ENCODE peak calls at places on chromosome 15, in nine cellular contexts. One of them, this sample, is unnamed.

GRCh38 chr15:88860212-88860611 is 35.1 kb downstream of the HAPLN3 start:
- DNase-seq in mesenchymal stem cell: no peak
- DNase-seq in SK-N-SH: no peak
- DNase-seq in mesendoderm: no peak
- DNase-seq in brain microvascular endothelial cell: no peak
- DNase-seq in upper lobe of right lung: no peak
- DNase-seq in endodermal cell: no peak
- DNase-seq in neuronal stem cell: no peak
- DNase-seq in Peyer's patch: no peak
- DNase-seq in this sample: no peak

GRCh38 chr15:59133921-59134427 is 29.0 kb downstream of the CCNB2 start:
- DNase-seq in endodermal cell: no peak
- DNase-seq in mesendoderm: no peak
- DNase-seq in SK-N-SH: no peak
- DNase-seq in upper lobe of right lung: no peak
- DNase-seq in brain microvascular endothelial cell: no peak
- DNase-seq in neuronal stem cell: no peak
- DNase-seq in mesenchymal stem cell: no peak
- DNase-seq in Peyer's patch: no peak
- DNase-seq in this sample: no peak

GRCh38 chr15:52124270-52124878 is 11.8 kb upstream of the BCL2L10 start:
- DNase-seq in neuronal stem cell: no peak
- DNase-seq in brain microvascular endothelial cell: peak; percentile 55
- DNase-seq in mesenchymal stem cell: peak; percentile 71
- DNase-seq in upper lobe of right lung: no peak
- DNase-seq in Peyer's patch: no peak
- DNase-seq in mesendoderm: peak; percentile 66
- DNase-seq in SK-N-SH: no peak
- DNase-seq in endodermal cell: no peak
- DNase-seq in this sample: no peak

GRCh38 chr15:37133619-37134018 is 33.3 kb upstream of the MEIS2 start:
- DNase-seq in Peyer's patch: no peak
- DNase-seq in neuronal stem cell: no peak
- DNase-seq in mesendoderm: no peak
- DNase-seq in upper lobe of right lung: no peak
- DNase-seq in endodermal cell: no peak
- DNase-seq in SK-N-SH: no peak
- DNase-seq in mesenchymal stem cell: peak; percentile 52
- DNase-seq in brain microvascular endothelial cell: no peak
- DNase-seq in this sample: no peak

GRCh38 chr15:63506537-63507035 is 2.2 kb downstream of the USP3 start:
- DNase-seq in SK-N-SH: no peak
- DNase-seq in mesenchymal stem cell: peak; percentile 44
- DNase-seq in upper lobe of right lung: no peak
- DNase-seq in brain microvascular endothelial cell: no peak
- DNase-seq in neuronal stem cell: no peak
- DNase-seq in mesendoderm: no peak
- DNase-seq in Peyer's patch: no peak
- DNase-seq in endodermal cell: no peak
- DNase-seq in this sample: no peak

GRCh38 chr15:51121631-51122225 is 27.0 kb upstream of the TNFAIP8L3 start:
- DNase-seq in SK-N-SH: no peak
- DNase-seq in mesendoderm: no peak
- DNase-seq in neuronal stem cell: no peak
- DNase-seq in Peyer's patch: no peak
- DNase-seq in endodermal cell: no peak
- DNase-seq in brain microvascular endothelial cell: no peak
- DNase-seq in mesenchymal stem cell: no peak
- DNase-seq in upper lobe of right lung: no peak
- DNase-seq in this sample: no peak

GRCh38 chr15:25775317-25775912 is 87.7 kb downstream of the ATP10A start:
- DNase-seq in endodermal cell: peak; percentile 73
- DNase-seq in brain microvascular endothelial cell: peak; percentile 60
- DNase-seq in upper lobe of right lung: no peak
- DNase-seq in neuronal stem cell: no peak
- DNase-seq in mesendoderm: peak; percentile 80
- DNase-seq in SK-N-SH: no peak
- DNase-seq in mesenchymal stem cell: peak; percentile 16
- DNase-seq in Peyer's patch: no peak
- DNase-seq in this sample: no peak

GRCh38 chr15:77966540-77967290 is 110.8 kb downstream of the TBC1D2B start:
- DNase-seq in upper lobe of right lung: peak; percentile 62
- DNase-seq in mesenchymal stem cell: peak; percentile 62
- DNase-seq in SK-N-SH: peak; percentile 78
- DNase-seq in mesendoderm: peak; percentile 63
- DNase-seq in neuronal stem cell: no peak
- DNase-seq in brain microvascular endothelial cell: peak; percentile 38
- DNase-seq in Peyer's patch: peak; percentile 35
- DNase-seq in endodermal cell: peak; percentile 80
- DNase-seq in this sample: no peak

GRCh38 chr15:60914360-60914759 is 314.7 kb downstream of the RORA start:
- DNase-seq in SK-N-SH: no peak
- DNase-seq in upper lobe of right lung: no peak
- DNase-seq in brain microvascular endothelial cell: no peak
- DNase-seq in Peyer's patch: no peak
- DNase-seq in endodermal cell: no peak
- DNase-seq in neuronal stem cell: no peak
- DNase-seq in mesenchymal stem cell: no peak
- DNase-seq in mesendoderm: no peak
- DNase-seq in this sample: no peak

GRCh38 chr15:66743703-66744536 is 41.9 kb downstream of the SMAD6 start:
- DNase-seq in mesenchymal stem cell: peak; percentile 40
- DNase-seq in neuronal stem cell: no peak
- DNase-seq in SK-N-SH: no peak
- DNase-seq in brain microvascular endothelial cell: no peak
- DNase-seq in upper lobe of right lung: peak; percentile 64
- DNase-seq in Peyer's patch: no peak
- DNase-seq in mesendoderm: no peak
- DNase-seq in endodermal cell: no peak
- DNase-seq in this sample: no peak

GRCh38 chr15:62454567-62455172 is 289.6 kb upstream of the C2CD4B start:
- DNase-seq in mesenchymal stem cell: peak; percentile 49
- DNase-seq in Peyer's patch: no peak
- DNase-seq in neuronal stem cell: no peak
- DNase-seq in SK-N-SH: no peak
- DNase-seq in brain microvascular endothelial cell: peak; percentile 37
- DNase-seq in upper lobe of right lung: no peak
- DNase-seq in endodermal cell: no peak
- DNase-seq in mesendoderm: no peak
- DNase-seq in this sample: no peak

GRCh38 chr15:43266834-43267233 is at the start of gene TGM5:
- DNase-seq in neuronal stem cell: no peak
- DNase-seq in mesendoderm: no peak
- DNase-seq in Peyer's patch: no peak
- DNase-seq in brain microvascular endothelial cell: no peak
- DNase-seq in mesenchymal stem cell: no peak
- DNase-seq in SK-N-SH: no peak
- DNase-seq in endodermal cell: no peak
- DNase-seq in upper lobe of right lung: no peak
- DNase-seq in this sample: no peak

GRCh38 chr15:71752085-71752484 is 58.3 kb upstream of the NR2E3 start:
- DNase-seq in neuronal stem cell: no peak
- DNase-seq in SK-N-SH: no peak
- DNase-seq in mesendoderm: no peak
- DNase-seq in mesenchymal stem cell: no peak
- DNase-seq in endodermal cell: no peak
- DNase-seq in Peyer's patch: no peak
- DNase-seq in brain microvascular endothelial cell: no peak
- DNase-seq in upper lobe of right lung: no peak
- DNase-seq in this sample: no peak

GRCh38 chr15:71746719-71747118 is 63.6 kb upstream of the NR2E3 start:
- DNase-seq in brain microvascular endothelial cell: no peak
- DNase-seq in upper lobe of right lung: no peak
- DNase-seq in Peyer's patch: no peak
- DNase-seq in neuronal stem cell: no peak
- DNase-seq in SK-N-SH: no peak
- DNase-seq in mesenchymal stem cell: no peak
- DNase-seq in mesendoderm: no peak
- DNase-seq in endodermal cell: no peak
- DNase-seq in this sample: no peak

GRCh38 chr15:71748327-71748726 is 62.0 kb upstream of the NR2E3 start:
- DNase-seq in brain microvascular endothelial cell: peak; percentile 75
- DNase-seq in upper lobe of right lung: no peak
- DNase-seq in mesenchymal stem cell: peak; percentile 62
- DNase-seq in Peyer's patch: no peak
- DNase-seq in mesendoderm: no peak
- DNase-seq in neuronal stem cell: no peak
- DNase-seq in endodermal cell: no peak
- DNase-seq in SK-N-SH: no peak
- DNase-seq in this sample: no peak

GRCh38 chr15:71747128-71748083 is 62.9 kb upstream of the NR2E3 start:
- DNase-seq in neuronal stem cell: no peak
- DNase-seq in Peyer's patch: no peak
- DNase-seq in upper lobe of right lung: no peak
- DNase-seq in endodermal cell: no peak
- DNase-seq in SK-N-SH: no peak
- DNase-seq in mesendoderm: no peak
- DNase-seq in brain microvascular endothelial cell: peak; percentile 72
- DNase-seq in mesenchymal stem cell: peak; percentile 92
- DNase-seq in this sample: no peak

DNA sequence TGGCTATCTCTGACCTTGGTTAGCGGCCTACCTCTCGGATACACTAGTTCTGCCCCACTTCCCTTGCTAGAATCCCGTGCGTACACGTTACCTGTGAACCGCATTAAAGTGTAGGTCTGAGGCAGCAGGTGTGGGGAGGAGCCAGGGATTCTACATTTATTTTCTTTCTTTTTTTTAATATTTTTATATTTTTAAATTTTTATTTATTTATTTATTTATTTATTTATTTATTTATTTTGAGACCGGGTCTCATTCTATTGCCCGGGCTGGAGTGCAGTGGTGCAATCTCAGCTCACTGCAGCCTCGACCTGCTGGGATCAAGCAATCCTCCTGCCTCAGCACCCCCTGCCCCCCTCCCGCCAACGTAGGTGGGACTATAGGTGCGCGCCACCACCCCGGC is 60.9 kb upstream of the NR2E3 start:
- DNase-seq in neuronal stem cell: no peak
- DNase-seq in mesendoderm: no peak
- DNase-seq in upper lobe of right lung: no peak
- DNase-seq in mesenchymal stem cell: no peak
- DNase-seq in endodermal cell: no peak
- DNase-seq in brain microvascular endothelial cell: no peak
- DNase-seq in SK-N-SH: no peak
- DNase-seq in Peyer's patch: no peak
- DNase-seq in this sample: no peak
- H3K4me3 ChIP-seq in neuronal stem cell: no peak overlapping the region
- H3K4me3 ChIP-seq in mesendoderm: no peak overlapping the region
- H3K4me3 ChIP-seq in upper lobe of right lung: no peak overlapping the region
- H3K4me3 ChIP-seq in mesenchymal stem cell: no peak overlapping the region
- H3K4me3 ChIP-seq in endodermal cell: no peak overlapping the region
- H3K4me3 ChIP-seq in brain microvascular endothelial cell: no peak overlapping the region
- H3K4me3 ChIP-seq in SK-N-SH: no peak overlapping the region
- H3K4me3 ChIP-seq in Peyer's patch: no peak overlapping the region
- H3K4me3 ChIP-seq in this sample: no peak overlapping the region

GRCh38 chr15:74782596-74783071 is 754 bp downstream of the CSK start:
- DNase-seq in upper lobe of right lung: no peak
- DNase-seq in SK-N-SH: no peak
- DNase-seq in neuronal stem cell: no peak
- DNase-seq in endodermal cell: peak; percentile 75
- DNase-seq in Peyer's patch: no peak
- DNase-seq in mesendoderm: no peak
- DNase-seq in brain microvascular endothelial cell: no peak
- DNase-seq in mesenchymal stem cell: peak; percentile 29
- DNase-seq in this sample: no peak
- H3K27ac ChIP-seq in upper lobe of right lung: peak overlapping the region; percentile 78
- H3K27ac ChIP-seq in SK-N-SH: peak overlapping the region; percentile 76
- H3K27ac ChIP-seq in neuronal stem cell: no peak overlapping the region
- H3K27ac ChIP-seq in endodermal cell: peak overlapping the region; percentile 22
- H3K27ac ChIP-seq in Peyer's patch: peak overlapping the region; percentile 99
- H3K27ac ChIP-seq in mesendoderm: no peak overlapping the region
- H3K27ac ChIP-seq in brain microvascular endothelial cell: no peak overlapping the region
- H3K27ac ChIP-seq in mesenchymal stem cell: no peak overlapping the region
- H3K27ac ChIP-seq in this sample: peak overlapping the region; percentile 92

DNA sequence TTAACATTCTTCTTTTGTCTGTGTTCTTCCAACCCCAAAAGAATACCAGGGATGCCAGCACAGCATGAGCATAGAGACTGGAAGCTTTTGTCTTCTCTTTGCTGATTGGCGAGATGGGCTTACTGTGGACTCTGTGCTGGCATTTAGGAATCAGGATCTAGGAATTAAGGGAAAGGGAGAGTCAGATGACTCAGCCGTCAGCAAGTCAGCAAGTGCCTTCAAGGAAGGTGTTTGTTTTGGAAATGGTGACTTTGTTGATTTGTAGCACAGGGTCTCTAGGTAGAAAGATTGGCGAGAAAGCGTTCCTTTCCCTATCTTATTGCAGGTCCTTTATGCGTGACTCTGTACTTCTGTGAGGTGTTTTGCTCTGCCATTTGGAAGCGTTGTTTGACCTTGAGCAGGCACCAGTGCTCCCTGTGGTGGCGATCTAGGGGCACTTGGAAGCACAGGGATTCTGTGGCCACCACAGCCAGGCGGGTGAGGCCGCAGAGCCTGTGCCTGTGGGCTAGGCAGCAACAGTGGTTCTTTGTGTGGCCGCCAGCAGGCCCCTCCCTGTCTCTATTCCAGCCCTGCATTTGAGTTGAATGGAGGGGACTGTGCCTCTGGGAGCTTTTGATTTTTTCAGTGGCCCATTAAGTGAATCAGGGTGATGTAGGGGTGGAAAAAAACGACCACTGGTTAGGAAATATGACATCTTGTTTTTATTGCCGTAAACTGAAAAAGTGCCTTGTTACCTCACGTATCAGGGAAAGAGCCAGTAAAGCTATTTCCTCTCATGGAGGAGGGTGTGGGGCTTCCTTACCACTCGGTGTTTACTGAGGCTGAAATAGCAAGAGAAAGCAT is 19.0 kb downstream of the FAN1 start:
- DNase-seq in upper lobe of right lung: no peak
- DNase-seq in endodermal cell: peak; percentile 84
- DNase-seq in Peyer's patch: no peak
- DNase-seq in brain microvascular endothelial cell: peak; percentile 28
- DNase-seq in SK-N-SH: no peak
- DNase-seq in neuronal stem cell: peak; percentile 79
- DNase-seq in mesendoderm: peak; percentile 98
- DNase-seq in mesenchymal stem cell: peak; percentile 2
- DNase-seq in this sample: no peak
- H3K4me3 ChIP-seq in upper lobe of right lung: no peak overlapping the region
- H3K4me3 ChIP-seq in endodermal cell: no peak overlapping the region
- H3K4me3 ChIP-seq in Peyer's patch: no peak overlapping the region
- H3K4me3 ChIP-seq in brain microvascular endothelial cell: no peak overlapping the region
- H3K4me3 ChIP-seq in SK-N-SH: no peak overlapping the region
- H3K4me3 ChIP-seq in neuronal stem cell: no peak overlapping the region
- H3K4me3 ChIP-seq in mesendoderm: no peak overlapping the region
- H3K4me3 ChIP-seq in mesenchymal stem cell: no peak overlapping the region
- H3K4me3 ChIP-seq in this sample: no peak overlapping the region

DNA sequence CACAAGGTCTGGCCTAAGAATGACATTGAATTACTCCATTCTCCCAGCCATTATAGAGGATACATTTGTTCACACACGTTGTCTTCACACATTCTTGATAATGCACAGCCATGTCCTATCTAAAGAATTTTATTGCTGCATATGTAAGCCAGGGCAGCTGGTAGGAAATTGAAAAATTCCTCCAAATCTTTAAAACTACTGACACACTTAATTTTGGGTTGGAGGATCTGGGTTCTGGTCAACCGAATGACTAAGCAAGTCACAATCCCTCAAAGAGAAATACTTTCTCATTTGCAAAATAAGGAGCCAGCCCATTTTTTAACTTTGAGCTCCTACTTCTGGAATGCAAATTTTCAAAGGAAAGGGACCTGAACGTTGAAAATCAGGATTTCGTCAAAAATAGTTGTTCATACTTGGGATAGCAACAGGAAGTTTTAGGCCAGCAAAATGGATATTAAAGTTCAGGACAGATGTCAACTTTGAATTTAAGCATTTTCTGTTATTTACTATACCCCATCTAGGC is 638.3 kb downstream of the NTRK3 start:
- DNase-seq in mesendoderm: peak; percentile 42
- DNase-seq in mesenchymal stem cell: no peak
- DNase-seq in Peyer's patch: no peak
- DNase-seq in endodermal cell: no peak
- DNase-seq in neuronal stem cell: no peak
- DNase-seq in brain microvascular endothelial cell: no peak
- DNase-seq in SK-N-SH: no peak
- DNase-seq in upper lobe of right lung: no peak
- DNase-seq in this sample: no peak
- H3K27ac ChIP-seq in mesendoderm: no peak overlapping the region
- H3K27ac ChIP-seq in mesenchymal stem cell: no peak overlapping the region
- H3K27ac ChIP-seq in Peyer's patch: no peak overlapping the region
- H3K27ac ChIP-seq in endodermal cell: no peak overlapping the region
- H3K27ac ChIP-seq in neuronal stem cell: no peak overlapping the region
- H3K27ac ChIP-seq in brain microvascular endothelial cell: peak overlapping the region; percentile 80
- H3K27ac ChIP-seq in SK-N-SH: no peak overlapping the region
- H3K27ac ChIP-seq in upper lobe of right lung: no peak overlapping the region
- H3K27ac ChIP-seq in this sample: no peak overlapping the region